ENCODE peak calls at places on chromosomes 12 and 14, in four cellular contexts. One of them, this sample, is unnamed.

GRCh38 chr14:93926209-93926872 is 803 bp upstream of the FAM181A start:
- DNase-seq in fibroblast of lung: no peak
- DNase-seq in tibial nerve: no peak
- DNase-seq in suprapubic skin: no peak
- DNase-seq in this sample: peak

GRCh38 chr12:96194901-96195844 is 998 bp downstream of the ELK3 start:
- DNase-seq in suprapubic skin: no peak
- DNase-seq in tibial nerve: no peak
- DNase-seq in fibroblast of lung: peak
- DNase-seq in this sample: peak

GRCh38 chr12:49868952-49869815 is 26.3 kb upstream of the BCDIN3D start:
- DNase-seq in suprapubic skin: no peak
- DNase-seq in tibial nerve: peak
- DNase-seq in fibroblast of lung: peak
- DNase-seq in this sample: peak

GRCh38 chr12:81092053-81092452 is 14.2 kb downstream of the ACSS3 start:
- DNase-seq in suprapubic skin: no peak
- DNase-seq in tibial nerve: no peak
- DNase-seq in fibroblast of lung: no peak
- DNase-seq in this sample: no peak

GRCh38 chr12:96989916-96990315 is 82.9 kb downstream of the NEDD1 start:
- DNase-seq in tibial nerve: no peak
- DNase-seq in suprapubic skin: no peak
- DNase-seq in fibroblast of lung: no peak
- DNase-seq in this sample: peak

GRCh38 chr14:20802341-20803084 is at the start of gene RNASE1:
- DNase-seq in fibroblast of lung: no peak
- DNase-seq in tibial nerve: no peak
- DNase-seq in suprapubic skin: no peak
- DNase-seq in this sample: no peak

GRCh38 chr12:46915082-46915481 is 89.3 kb upstream of the SLC38A4 start:
- DNase-seq in tibial nerve: peak
- DNase-seq in fibroblast of lung: peak
- DNase-seq in suprapubic skin: no peak
- DNase-seq in this sample: no peak

GRCh38 chr12:116319851-116320621 is 42.5 kb upstream of the MED13L start:
- DNase-seq in suprapubic skin: no peak
- DNase-seq in fibroblast of lung: peak
- DNase-seq in tibial nerve: no peak
- DNase-seq in this sample: peak

GRCh38 chr12:96425973-96426372 is 25.7 kb upstream of the CDK17 start:
- DNase-seq in tibial nerve: no peak
- DNase-seq in fibroblast of lung: peak
- DNase-seq in suprapubic skin: no peak
- DNase-seq in this sample: no peak

GRCh38 chr12:68440068-68440581 is 108.0 kb upstream of the MDM1 start:
- DNase-seq in suprapubic skin: no peak
- DNase-seq in fibroblast of lung: peak
- DNase-seq in tibial nerve: no peak
- DNase-seq in this sample: no peak

GRCh38 chr14:32908487-32909084 is 30.1 kb upstream of the NPAS3 start:
- DNase-seq in fibroblast of lung: no peak
- DNase-seq in suprapubic skin: no peak
- DNase-seq in tibial nerve: no peak
- DNase-seq in this sample: no peak

GRCh38 chr14:23056257-23056955 is 914 bp downstream of the CDH24 start:
- DNase-seq in fibroblast of lung: peak
- DNase-seq in suprapubic skin: no peak
- DNase-seq in tibial nerve: no peak
- DNase-seq in this sample: peak

GRCh38 chr12:124715121-124715990 is 147.9 kb upstream of the NCOR2 start:
- DNase-seq in tibial nerve: no peak
- DNase-seq in suprapubic skin: no peak
- DNase-seq in fibroblast of lung: peak
- DNase-seq in this sample: no peak

GRCh38 chr12:11853126-11853525 is 203.7 kb downstream of the ETV6 start:
- DNase-seq in fibroblast of lung: no peak
- DNase-seq in tibial nerve: no peak
- DNase-seq in suprapubic skin: no peak
- DNase-seq in this sample: peak

GRCh38 chr14:85387181-85387580 is 142.8 kb upstream of the FLRT2 start:
- DNase-seq in tibial nerve: no peak
- DNase-seq in suprapubic skin: no peak
- DNase-seq in fibroblast of lung: no peak
- DNase-seq in this sample: no peak

GRCh38 chr12:30706476-30706875 is 10.8 kb upstream of the IPO8 start:
- DNase-seq in fibroblast of lung: no peak
- DNase-seq in suprapubic skin: no peak
- DNase-seq in tibial nerve: no peak
- DNase-seq in this sample: no peak

GRCh38 chr14:63478024-63478423 is 65.2 kb downstream of the PPP2R5E start:
- DNase-seq in fibroblast of lung: no peak
- DNase-seq in tibial nerve: no peak
- DNase-seq in suprapubic skin: no peak
- DNase-seq in this sample: no peak

DNA sequence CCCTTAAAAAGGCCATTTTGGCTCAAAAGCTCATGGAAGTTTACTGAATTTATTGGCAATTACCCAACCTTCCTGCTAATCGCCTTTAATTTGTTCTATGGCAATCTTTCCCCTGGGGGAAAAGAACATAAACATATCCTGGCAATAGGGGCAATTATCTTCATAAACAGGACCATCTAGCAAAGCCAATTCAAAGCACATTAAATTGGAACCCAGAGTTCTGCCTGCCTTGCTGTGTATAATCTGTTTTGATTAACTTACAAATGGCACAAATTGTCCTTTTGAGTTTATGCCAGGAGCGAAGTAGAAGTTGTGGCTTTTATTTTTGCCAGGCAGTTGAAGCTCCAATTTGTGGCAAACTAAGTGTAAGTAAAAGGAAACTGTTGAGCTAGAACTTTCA is 68.6 kb downstream of the C12orf50 start:
- DNase-seq in tibial nerve: no peak
- DNase-seq in fibroblast of lung: no peak
- DNase-seq in suprapubic skin: no peak
- DNase-seq in this sample: no peak
- H3K27ac ChIP-seq in tibial nerve: no peak
- H3K27ac ChIP-seq in fibroblast of lung: no peak
- H3K27ac ChIP-seq in suprapubic skin: no peak
- H3K27ac ChIP-seq in this sample: no peak

GRCh38 chr12:105967038-105967776 is 171.5 kb downstream of the NUAK1 start:
- DNase-seq in tibial nerve: no peak
- DNase-seq in fibroblast of lung: peak
- DNase-seq in suprapubic skin: no peak
- DNase-seq in this sample: no peak
- H3K27ac ChIP-seq in tibial nerve: no peak
- H3K27ac ChIP-seq in fibroblast of lung: no peak
- H3K27ac ChIP-seq in suprapubic skin: no peak
- H3K27ac ChIP-seq in this sample: no peak

DNA sequence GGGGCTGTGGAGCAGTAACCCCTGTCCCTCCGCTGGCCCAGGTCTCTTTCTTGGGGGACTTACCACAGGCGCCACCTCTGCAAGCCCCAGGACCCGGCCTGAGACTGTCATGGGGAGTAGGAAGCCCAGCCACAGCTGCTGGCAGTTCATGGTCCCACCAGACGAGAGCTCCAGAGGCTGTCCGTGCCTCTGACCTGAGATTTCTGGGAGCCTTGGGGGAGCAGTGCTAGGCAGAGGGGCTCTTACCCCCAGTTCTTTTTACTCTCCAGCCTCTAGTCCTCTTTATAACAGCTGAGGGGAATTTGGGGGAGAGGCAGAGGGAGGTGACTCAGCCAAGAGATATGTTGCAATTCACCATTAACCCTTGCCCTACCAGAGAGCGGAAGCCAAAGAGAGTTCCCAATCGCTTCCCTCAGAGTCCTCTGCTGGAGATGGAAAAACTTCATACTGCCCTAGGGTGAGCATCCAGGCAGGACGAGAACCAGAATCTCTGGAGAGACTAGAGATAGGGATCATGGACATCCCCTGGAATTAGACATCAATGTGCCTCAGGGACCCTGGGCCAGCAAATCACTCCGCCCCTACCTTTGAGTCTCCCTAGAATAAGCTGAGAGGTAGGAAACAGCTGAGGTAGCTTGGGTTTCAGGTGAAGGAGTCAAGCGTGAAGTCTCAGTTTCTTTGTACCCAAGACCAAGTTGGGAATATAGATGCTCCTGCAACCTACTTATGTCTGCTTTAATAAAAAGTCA is at the start of gene MMP19:
- DNase-seq in suprapubic skin: peak
- DNase-seq in fibroblast of lung: peak
- DNase-seq in tibial nerve: no peak
- DNase-seq in this sample: no peak
- H3K27ac ChIP-seq in suprapubic skin: peak
- H3K27ac ChIP-seq in fibroblast of lung: peak
- H3K27ac ChIP-seq in tibial nerve: peak
- H3K27ac ChIP-seq in this sample: peak

DNA sequence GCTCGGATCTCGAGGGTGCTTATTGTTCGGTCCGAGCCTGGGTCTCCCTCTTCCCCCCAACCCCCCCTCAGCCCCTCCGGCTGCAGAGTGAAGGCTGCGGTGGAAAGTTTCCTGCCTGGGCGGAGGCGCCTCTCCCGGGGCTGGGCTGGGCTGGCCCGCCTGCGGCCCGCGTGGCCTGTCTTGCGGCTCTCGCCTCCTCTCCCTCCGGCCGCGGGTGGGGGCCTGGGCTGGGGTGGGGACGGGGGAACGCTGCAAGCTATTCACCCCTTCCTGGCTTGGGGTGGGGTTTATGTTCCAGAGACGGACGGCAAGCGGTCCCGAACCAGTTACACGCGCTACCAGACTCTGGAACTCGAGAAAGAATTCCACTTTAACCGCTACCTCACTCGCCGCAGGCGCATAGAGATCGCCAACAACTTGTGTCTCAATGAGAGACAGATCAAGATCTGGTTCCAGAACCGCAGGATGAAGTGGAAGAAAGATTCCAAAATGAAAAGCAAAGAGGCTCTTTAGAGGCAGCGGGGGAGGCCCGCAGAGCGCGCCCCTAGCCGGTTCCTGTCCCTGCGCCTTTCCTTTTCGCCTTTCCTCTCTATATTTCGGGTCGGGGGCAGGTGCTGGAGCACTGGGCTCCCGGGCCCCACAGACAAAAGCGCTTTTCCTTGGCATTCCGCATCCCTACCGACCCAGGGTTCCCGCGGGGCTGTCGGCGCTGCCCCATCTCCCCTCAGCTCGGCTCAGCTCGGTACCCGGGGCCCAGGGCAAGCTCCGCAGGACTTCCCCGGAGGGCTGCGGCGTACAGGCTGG is 1.3 kb downstream of the HOXC5 start:
- DNase-seq in fibroblast of lung: no peak
- DNase-seq in suprapubic skin: peak
- DNase-seq in tibial nerve: no peak
- DNase-seq in this sample: no peak
- H3K27ac ChIP-seq in fibroblast of lung: no peak
- H3K27ac ChIP-seq in suprapubic skin: peak
- H3K27ac ChIP-seq in tibial nerve: peak
- H3K27ac ChIP-seq in this sample: no peak

GRCh38 chr12:25477217-25477616 is 75.9 kb downstream of the LMNTD1 start:
- DNase-seq in suprapubic skin: no peak
- DNase-seq in fibroblast of lung: no peak
- DNase-seq in tibial nerve: no peak
- DNase-seq in this sample: no peak
- H3K27ac ChIP-seq in suprapubic skin: no peak
- H3K27ac ChIP-seq in fibroblast of lung: no peak
- H3K27ac ChIP-seq in tibial nerve: no peak
- H3K27ac ChIP-seq in this sample: no peak

GRCh38 chr14:53953828-53954550 is 2.6 kb downstream of the BMP4 start:
- DNase-seq in fibroblast of lung: peak
- DNase-seq in tibial nerve: no peak
- DNase-seq in suprapubic skin: no peak
- DNase-seq in this sample: peak
- H3K27ac ChIP-seq in fibroblast of lung: peak
- H3K27ac ChIP-seq in tibial nerve: peak
- H3K27ac ChIP-seq in suprapubic skin: peak
- H3K27ac ChIP-seq in this sample: peak

GRCh38 chr12:3103806-3104205 is 26.6 kb downstream of the TSPAN9 start:
- DNase-seq in suprapubic skin: no peak
- DNase-seq in fibroblast of lung: no peak
- DNase-seq in tibial nerve: no peak
- DNase-seq in this sample: no peak

GRCh38 chr12:3099146-3099545 is 22.0 kb downstream of the TSPAN9 start:
- DNase-seq in fibroblast of lung: no peak
- DNase-seq in suprapubic skin: no peak
- DNase-seq in tibial nerve: no peak
- DNase-seq in this sample: no peak

GRCh38 chr12:3102721-3103410 is 25.7 kb downstream of the TSPAN9 start:
- DNase-seq in tibial nerve: no peak
- DNase-seq in suprapubic skin: no peak
- DNase-seq in fibroblast of lung: no peak
- DNase-seq in this sample: no peak

GRCh38 chr12:3098436-3098835 is 21.3 kb downstream of the TSPAN9 start:
- DNase-seq in fibroblast of lung: no peak
- DNase-seq in suprapubic skin: no peak
- DNase-seq in tibial nerve: no peak
- DNase-seq in this sample: no peak

GRCh38 chr12:3101309-3102022 is 24.3 kb downstream of the TSPAN9 start:
- DNase-seq in fibroblast of lung: no peak
- DNase-seq in tibial nerve: no peak
- DNase-seq in suprapubic skin: no peak
- DNase-seq in this sample: no peak
- H3K27ac ChIP-seq in fibroblast of lung: no peak
- H3K27ac ChIP-seq in tibial nerve: no peak
- H3K27ac ChIP-seq in suprapubic skin: no peak
- H3K27ac ChIP-seq in this sample: no peak